ENCODE peak calls at places on chromosomes 7 and 10, in five cellular contexts. S, L, P, E and V are unnamed samples.

GRCh38 chr7:82442492-82443043 is 1.0 kb downstream of the CACNA2D1 start:
- DNase-seq in P (no peak), S (peak; percentile 21), E (peak; percentile 28), L (peak; percentile 19), V (no peak)

GRCh38 chr10:118979661-118980060 is 49.9 kb upstream of the NANOS1 start:
- DNase-seq in E (no peak), S (no peak), L (no peak), P (no peak), V (peak; percentile 62)

GRCh38 chr10:22222236-22223190 is 4.7 kb upstream of the EBLN1 start:
- DNase-seq in L (no peak), E (no peak), P (no peak), S (no peak), V (no peak)

GRCh38 chr7:108094933-108095710 is 35.0 kb downstream of the LAMB4 start:
- DNase-seq in L (peak; percentile 91), E (peak; percentile 13), S (peak; percentile 50), P (peak; percentile 60), V (no peak)

GRCh38 chr7:81232084-81232799 is 313.4 kb upstream of the SEMA3C start:
- DNase-seq in L (no peak), P (no peak), S (no peak), E (peak; percentile 14), V (no peak)

GRCh38 chr7:2711895-2712675 is 24.1 kb downstream of the AMZ1 start:
- DNase-seq in S (no peak), P (no peak), E (no peak), L (no peak), V (no peak)

GRCh38 chr10:132376394-132376851 is 20.6 kb upstream of the PWWP2B start:
- DNase-seq in S (no peak), P (no peak), E (no peak), L (no peak), V (peak; percentile 74)

GRCh38 chr7:47496064-47496665 is 85.7 kb downstream of the TNS3 start:
- DNase-seq in E (no peak), L (no peak), P (no peak), S (no peak), V (no peak)

GRCh38 chr10:70337201-70337651 is 45.2 kb downstream of the LRRC20 start:
- DNase-seq in L (peak; percentile 34), S (no peak), E (no peak), P (peak; percentile 35), V (no peak)

GRCh38 chr7:106767073-106767472 is 98.0 kb upstream of the PIK3CG start:
- DNase-seq in P (no peak), L (peak; percentile 51), E (no peak), S (no peak), V (no peak)

GRCh38 chr10:68861253-68861652 is 33.9 kb downstream of the STOX1 start:
- DNase-seq in L (no peak), P (no peak), E (no peak), S (no peak), V (peak; percentile 14)

GRCh38 chr10:1036341-1036791 is 10.7 kb upstream of the IDI2 start:
- DNase-seq in L (peak; percentile 87), P (no peak), S (peak; percentile 12), E (no peak), V (no peak)

GRCh38 chr10:96377816-96378294 is 19.1 kb upstream of the OPALIN start:
- DNase-seq in E (no peak), S (no peak), L (no peak), P (peak; percentile 88), V (no peak)

GRCh38 chr10:20443094-20443493 is 454.0 kb downstream of the NEBL start:
- DNase-seq in P (no peak), L (no peak), E (no peak), S (no peak), V (no peak)

GRCh38 chr7:132464740-132465139 is 111.5 kb downstream of the PLXNA4 start:
- DNase-seq in S (no peak), E (no peak), P (no peak), L (no peak), V (no peak)

GRCh38 chr7:96973986-96974385 is 31.4 kb upstream of the DLX6 start:
- DNase-seq in E (no peak), P (no peak), L (peak; percentile 21), S (no peak), V (no peak)

GRCh38 chr10:132839061-132839460 is 53.1 kb upstream of the NKX6-2 start:
- DNase-seq in L (no peak), S (no peak), E (no peak), P (no peak), V (no peak)

GRCh38 chr7:138878847-138879246 is 80.9 kb upstream of the ATP6V0A4 start:
- DNase-seq in P (no peak), L (no peak), E (no peak), S (no peak), V (no peak)

GRCh38 chr10:80444124-80444523 is 10.0 kb upstream of the TSPAN14 start:
- DNase-seq in E (no peak), S (no peak), P (no peak), L (no peak), V (no peak)

GRCh38 chr10:76036410-76036940 is 605.1 kb downstream of the LRMDA start:
- DNase-seq in E (peak; percentile 79), S (peak; percentile 64), P (peak; percentile 89), L (peak; percentile 56), V (peak; percentile 74)

GRCh38 chr7:98617960-98618418 is 904 bp downstream of the NPTX2 start:
- DNase-seq in S (no peak), L (no peak), P (no peak), E (no peak), V (no peak)

GRCh38 chr10:113179270-113179669 is 229.2 kb downstream of the TCF7L2 start:
- DNase-seq in S (no peak), E (no peak), P (no peak), L (no peak), V (no peak)

GRCh38 chr7:128031901-128032604 is 816 bp upstream of the LRRC4 start:
- DNase-seq in S (no peak), E (peak; percentile 16), L (peak; percentile 96), P (peak; percentile 38), V (no peak)

GRCh38 chr10:108544500-108545120 is 1378.7 kb downstream of the XPNPEP1 start:
- DNase-seq in S (peak; percentile 1), P (peak; percentile 44), L (peak; percentile 23), E (peak; percentile 31), V (peak; percentile 87)
- TF ChIP-seq CTCF in S (peak; percentile 67), P (peak; percentile 22), L (peak; percentile 67), E (peak; percentile 55), V (no peak)

DNA sequence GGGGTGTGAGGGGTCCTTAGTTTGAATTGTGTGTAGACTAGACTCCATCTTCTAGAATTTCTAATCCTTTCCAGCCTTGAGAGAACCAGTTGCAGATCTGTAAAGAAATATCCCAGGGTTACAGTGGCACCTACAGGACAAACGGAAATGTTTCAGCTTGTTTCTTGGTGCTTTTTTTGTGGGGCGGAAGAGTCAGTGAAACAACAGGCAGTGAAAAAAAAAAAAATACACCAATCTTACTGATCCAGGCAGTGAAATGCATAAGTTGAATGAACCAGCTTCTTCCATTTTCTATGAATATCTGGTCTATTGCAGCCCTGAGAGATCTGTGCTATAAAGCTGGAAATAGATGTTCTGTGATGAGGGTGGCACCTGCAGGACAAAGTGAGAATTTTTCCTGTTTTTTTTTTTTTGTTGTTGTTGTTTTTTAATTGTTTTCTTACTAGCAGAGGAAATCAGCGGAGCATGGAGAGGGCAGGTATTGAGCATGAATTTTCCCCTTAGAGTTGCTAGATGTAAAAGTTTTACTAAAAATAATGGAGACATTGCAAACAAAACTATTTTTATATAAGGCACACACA is 81.9 kb upstream of the DYNC1I1 start:
- DNase-seq in S (peak; percentile 6), E (no peak), L (peak; percentile 41), P (no peak), V (no peak)
- H3K4me3 ChIP-seq in S (peak overlapping the region; percentile 12), E (no peak overlapping the region), L (no peak overlapping the region), P (no peak overlapping the region), V (no peak overlapping the region)

GRCh38 chr7:142812437-142813215 is 41.9 kb downstream of the PRSS2 start:
- DNase-seq in E (no peak), L (no peak), S (no peak), P (no peak), V (no peak)
- TF ChIP-seq POLR2A in E (no peak), L (no peak), S (no peak), P (no peak), V (no peak)

GRCh38 chr10:74104996-74105395 is 45.6 kb downstream of the AP3M1 start:
- DNase-seq in L (no peak), E (no peak), P (no peak), S (no peak), V (no peak)

GRCh38 chr10:74107391-74107790 is 43.2 kb downstream of the AP3M1 start:
- DNase-seq in E (no peak), P (no peak), S (no peak), L (no peak), V (no peak)

GRCh38 chr10:74104480-74104879 is 46.1 kb downstream of the AP3M1 start:
- DNase-seq in S (no peak), L (no peak), E (no peak), P (no peak), V (no peak)

GRCh38 chr10:74099836-74100235 is 50.8 kb downstream of the AP3M1 start:
- DNase-seq in P (no peak), L (no peak), E (peak; percentile 12), S (no peak), V (no peak)

DNA sequence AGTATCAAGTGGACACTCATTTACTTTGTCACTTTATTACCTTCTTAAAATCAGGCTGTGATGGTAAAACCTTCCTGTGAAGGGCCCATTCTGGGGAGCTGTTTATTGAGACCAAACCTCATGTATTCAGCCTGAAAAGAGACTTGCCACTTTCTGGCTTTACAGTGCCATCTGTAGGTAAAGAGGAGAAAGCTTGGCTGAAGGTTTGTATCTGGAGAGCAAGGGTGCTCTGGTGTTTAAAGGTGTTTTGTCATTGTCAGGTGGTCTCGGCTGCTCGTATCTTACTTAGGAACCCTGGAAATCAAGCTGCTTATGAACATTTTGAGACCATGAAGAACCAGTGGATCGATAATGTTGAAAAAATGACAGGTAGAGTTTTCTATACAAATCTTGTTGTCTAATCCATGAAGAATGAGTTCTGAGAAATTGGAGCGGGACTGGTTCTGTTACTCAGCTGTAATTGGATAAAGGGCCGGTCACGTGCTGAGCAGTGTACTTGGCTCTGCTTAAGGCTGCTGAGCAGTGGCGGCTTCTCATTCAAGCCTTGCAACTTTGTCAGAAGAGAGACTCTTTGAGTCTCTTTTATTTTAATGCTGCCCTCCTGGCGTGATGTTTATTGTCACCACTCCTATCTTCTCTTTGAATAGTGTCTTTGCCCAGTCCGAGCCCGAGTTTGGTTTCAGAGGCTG is 46.9 kb downstream of the AP3M1 start:
- DNase-seq in E (no peak), S (peak; percentile 48), L (peak; percentile 42), P (no peak), V (no peak)
- TF ChIP-seq CTCF in E (no peak), S (peak; percentile 58), L (peak; percentile 40), P (no peak), V (no peak)

GRCh38 chr7:151247016-151247580 is 1.4 kb downstream of the SMARCD3 start:
- DNase-seq in L (no peak), P (no peak), E (no peak), S (no peak), V (no peak)

GRCh38 chr7:151245360-151246160 is 2.9 kb downstream of the SMARCD3 start:
- DNase-seq in P (peak; percentile 55), S (peak; percentile 88), L (no peak), E (no peak), V (no peak)

GRCh38 chr7:151247611-151248176 is 800 bp downstream of the SMARCD3 start:
- DNase-seq in P (no peak), E (no peak), S (peak; percentile 36), L (no peak), V (no peak)

GRCh38 chr7:151244871-151245346 is 3.6 kb downstream of the SMARCD3 start:
- DNase-seq in L (no peak), S (no peak), E (no peak), P (no peak), V (peak; percentile 80)

GRCh38 chr7:151246161-151247015 is 2.1 kb downstream of the SMARCD3 start:
- DNase-seq in L (no peak), E (no peak), P (no peak), S (peak; percentile 32), V (no peak)
- H3K4me3 ChIP-seq in L (no peak overlapping the region), E (no peak overlapping the region), P (no peak overlapping the region), S (peak overlapping the region; percentile 52), V (no peak overlapping the region)

GRCh38 chr7:38310601-38311057 is 37.2 kb upstream of the TARP start:
- DNase-seq in S (no peak), L (no peak), P (peak; percentile 27), E (no peak), V (peak; percentile 32)
- TF ChIP-seq POLR2A in S (no peak), L (no peak), P (no peak), E (no peak), V (no peak)